ENCODE peak calls at places on chromosomes 16 and 17, in four cellular contexts. F is body of pancreas, K is tibial artery, R is cardiac muscle cell. Q is an unnamed sample.

GRCh38 chr16:83409347-83409746 is 398.4 kb upstream of the HSBP1 start:
- DNase-seq in R (no peak), K (no peak), F (no peak), Q (no peak)

GRCh38 chr17:7894226-7894625 is 5.6 kb downstream of the CHD3 start:
- DNase-seq in F (no peak), K (no peak), R (no peak), Q (no peak)

GRCh38 chr17:79478051-79478461 is 132.8 kb downstream of the RBFOX3 start:
- DNase-seq in F (no peak), R (no peak), K (no peak), Q (no peak)

GRCh38 chr16:28538733-28539596 is at the start of gene NUPR1:
- DNase-seq in K (peak; percentile 98), R (no peak), F (peak; percentile 97), Q (peak; percentile 90)

GRCh38 chr16:89553733-89554132 is 6.7 kb upstream of the RPL13 start:
- DNase-seq in R (no peak), F (no peak), K (no peak), Q (no peak)

GRCh38 chr16:89307421-89307805 is 89.9 kb downstream of the ZNF778 start:
- DNase-seq in K (no peak), F (no peak), R (no peak), Q (no peak)

GRCh38 chr16:56852401-56852730 is 12.6 kb upstream of the SLC12A3 start:
- DNase-seq in K (no peak), R (no peak), F (no peak), Q (no peak)

GRCh38 chr16:14325921-14326401 is 254.8 kb downstream of the MRTFB start:
- DNase-seq in R (peak; percentile 28), K (no peak), F (peak; percentile 55), Q (no peak)

GRCh38 chr17:82219083-82219482 is 6.4 kb upstream of the CCDC57 start:
- DNase-seq in R (no peak), K (no peak), F (no peak), Q (peak; percentile 55)

GRCh38 chr16:29663020-29663828 is at the start of gene SPN:
- DNase-seq in F (no peak), K (no peak), R (peak; percentile 14), Q (peak; percentile 50)

GRCh38 chr16:35325936-35326335 is 1866.5 kb downstream of the TP53TG3F start:
- DNase-seq in F (no peak), K (no peak), R (no peak), Q (no peak)
- H3K9me3 ChIP-seq in F (no peaks in the 10 kb centered on the region), K (no peaks in the 10 kb centered on the region), R (no peaks in the 10 kb centered on the region), Q (peaks cover 59% of the 10 kb centered on the region)

DNA sequence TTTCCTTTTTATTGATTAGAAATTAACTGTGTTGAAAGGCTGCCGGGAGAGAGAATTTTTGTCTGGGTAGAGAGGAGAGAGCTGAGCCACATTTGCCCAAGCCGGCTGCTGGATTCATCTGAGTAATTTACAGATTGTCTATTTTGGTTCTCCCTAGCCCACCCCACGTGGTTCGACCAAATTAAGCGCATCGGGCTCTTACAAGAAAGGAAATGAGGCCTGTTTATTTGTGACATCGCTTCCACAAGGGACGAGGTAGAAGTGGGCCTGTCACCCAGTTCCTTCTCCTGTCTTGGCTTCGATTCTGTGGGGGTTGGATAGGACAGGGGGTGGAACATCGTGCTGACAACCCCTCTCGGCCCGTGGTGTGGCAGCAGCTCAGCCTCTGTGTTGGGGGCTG is 42.9 kb downstream of the SYT17 start:
- DNase-seq in K (no peak), F (no peak), R (no peak), Q (no peak)
- H3K4me3 ChIP-seq in K (no peak overlapping the region), F (no peak overlapping the region), R (no peak overlapping the region), Q (no peak overlapping the region)

GRCh38 chr16:35574011-35574410 is 2114.6 kb downstream of the TP53TG3F start:
- DNase-seq in K (no peak), R (no peak), F (no peak), Q (no peak)
- H3K9me3 ChIP-seq in K (no peaks in the 10 kb centered on the region), R (no peaks in the 10 kb centered on the region), F (no peaks in the 10 kb centered on the region), Q (peaks cover 74% of the 10 kb centered on the region)

GRCh38 chr16:70685061-70685937 is 554 bp downstream of the MTSS2 start:
- DNase-seq in R (peak; percentile 47), K (no peak), F (no peak), Q (no peak)

GRCh38 chr16:70687172-70687531 is 1.3 kb upstream of the MTSS2 start:
- DNase-seq in K (no peak), R (no peak), F (no peak), Q (peak; percentile 37)

GRCh38 chr16:70684146-70685060 is 1.4 kb downstream of the MTSS2 start:
- DNase-seq in F (no peak), K (no peak), R (no peak), Q (no peak)

GRCh38 chr16:70686376-70687171 is 721 bp upstream of the MTSS2 start:
- DNase-seq in R (no peak), K (no peak), F (no peak), Q (no peak)

GRCh38 chr16:70685938-70686375 is at the start of gene MTSS2:
- DNase-seq in K (peak; percentile 84), R (peak; percentile 97), F (peak; percentile 83), Q (peak; percentile 80)
- H3K4me3 ChIP-seq in K (peak within 1 kb of the TSS; percentile 74), R (peak within 1 kb of the TSS; percentile 80), F (no peak within 1 kb of the TSS), Q (peak within 1 kb of the TSS; percentile 30)

DNA sequence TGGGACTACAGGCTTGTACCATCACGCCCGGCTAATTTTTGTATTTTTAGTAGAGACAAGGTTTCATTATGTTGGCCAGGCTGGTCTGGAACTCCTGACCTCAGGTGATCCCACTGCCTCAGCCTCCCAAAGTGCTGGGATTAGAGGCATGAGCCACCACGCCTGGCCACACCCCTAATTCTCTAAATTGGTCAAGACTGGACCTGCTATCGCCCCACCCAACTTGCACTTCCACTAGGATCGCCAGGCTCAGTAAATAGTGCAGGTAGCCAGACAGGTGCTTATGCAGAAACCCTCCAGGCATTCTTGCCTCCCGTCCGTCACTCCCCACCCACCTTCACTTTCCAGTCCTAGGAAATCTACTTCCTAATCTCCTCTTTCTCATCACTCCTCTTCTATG is 481.4 kb upstream of the EEF2KMT start:
- DNase-seq in R (no peak), K (no peak), F (no peak), Q (no peak)
- H3K9me3 ChIP-seq in R (no peaks in the 10 kb centered on the region), K (no peaks in the 10 kb centered on the region), F (no peaks in the 10 kb centered on the region), Q (no peaks in the 10 kb centered on the region)